ENCODE peak calls at places on chromosome X, in nine cellular contexts. F is naive thymus-derived CD8-positive, alpha-beta T cell; M is prostate gland; X is NB4; K is GM13976; J is NCI-H446 treated with DMSO at 0.1 percent for 48 hours; C is NCI-H2081; Y is RPMI7951; R is amygdala. N is an unnamed sample.

GRCh38 chrX:119753639-119754257 is 4.6 kb upstream of the SOWAHD start:
- DNase-seq in F (peak; percentile 84), M (no peak), X (peak; percentile 78), K (peak; percentile 48), J (no peak), C (peak; percentile 57), Y (peak; percentile 21), R (no peak), N (peak; percentile 45)

GRCh38 chrX:19625612-19626011 is 110.3 kb upstream of the MAP3K15 start:
- DNase-seq in F (no peak), M (no peak), X (peak; percentile 8), K (no peak), J (no peak), C (no peak), Y (peak; percentile 71), R (no peak), N (no peak)

GRCh38 chrX:63250253-63250868 is 100.8 kb downstream of the SPIN4 start:
- DNase-seq in F (peak; percentile 62), M (peak; percentile 19), X (peak; percentile 78), K (peak; percentile 24), J (no peak), C (no peak), Y (peak; percentile 78), R (no peak), N (peak; percentile 41)

GRCh38 chrX:147803948-147804347 is 107.8 kb upstream of the FMR1 start:
- DNase-seq in F (no peak), M (no peak), X (peak; percentile 38), K (peak; percentile 30), J (no peak), C (no peak), Y (no peak), R (no peak), N (no peak)

GRCh38 chrX:627510-627964 is 3.1 kb upstream of the SHOX start:
- DNase-seq in F (no peak), M (no peak), X (peak; percentile 19), K (no peak), J (no peak), C (no peak), Y (no peak), R (no peak), N (no peak)

GRCh38 chrX:44344687-44345086 is 1.2 kb upstream of the EFHC2 start:
- DNase-seq in F (peak; percentile 45), M (no peak), X (peak; percentile 91), K (no peak), J (no peak), C (no peak), Y (no peak), R (no peak), N (peak; percentile 8)

GRCh38 chrX:40471965-40472648 is 108.7 kb upstream of the ATP6AP2 start:
- DNase-seq in F (peak; percentile 22), M (peak; percentile 71), X (no peak), K (peak; percentile 42), J (peak; percentile 6), C (peak; percentile 59), Y (peak; percentile 44), R (peak; percentile 12), N (peak; percentile 18)

GRCh38 chrX:70664726-70665125 is 220.1 kb downstream of the DLG3 start:
- DNase-seq in F (peak; percentile 3), M (no peak), X (peak; percentile 27), K (peak; percentile 24), J (no peak), C (peak; percentile 30), Y (peak; percentile 31), R (no peak), N (no peak)

GRCh38 chrX:2498781-2499302 is 1.9 kb downstream of the DHRSX start:
- DNase-seq in F (no peak), M (peak; percentile 37), X (peak; percentile 78), K (no peak), J (no peak), C (no peak), Y (no peak), R (no peak), N (no peak)

GRCh38 chrX:131821945-131822622 is 201.0 kb upstream of the STK26 start:
- DNase-seq in F (peak; percentile 91), M (no peak), X (no peak), K (no peak), J (no peak), C (peak; percentile 48), Y (no peak), R (no peak), N (peak; percentile 83)

GRCh38 chrX:131366387-131366786 is 77.3 kb upstream of the IGSF1 start:
- DNase-seq in F (no peak), M (no peak), X (peak; percentile 7), K (no peak), J (no peak), C (no peak), Y (peak; percentile 1), R (no peak), N (no peak)

GRCh38 chrX:119218198-119218597 is 17.9 kb upstream of the PGRMC1 start:
- DNase-seq in F (no peak), M (no peak), X (peak; percentile 15), K (no peak), J (no peak), C (peak; percentile 64), Y (no peak), R (no peak), N (no peak)

GRCh38 chrX:154534526-154535322 is 11.9 kb downstream of the G6PD start:
- DNase-seq in F (peak; percentile 91), M (peak; percentile 75), X (peak; percentile 92), K (peak; percentile 91), J (peak; percentile 40), C (peak; percentile 69), Y (peak; percentile 65), R (peak; percentile 57), N (peak; percentile 88)

GRCh38 chrX:134148293-134148692 is 88.7 kb upstream of the CCDC160 start:
- DNase-seq in F (no peak), M (no peak), X (no peak), K (no peak), J (no peak), C (no peak), Y (no peak), R (no peak), N (no peak)

GRCh38 chrX:40012800-40013682 is 84.7 kb downstream of the BCOR start:
- DNase-seq in F (peak; percentile 33), M (peak; percentile 70), X (peak; percentile 91), K (peak; percentile 70), J (no peak), C (peak; percentile 86), Y (peak; percentile 89), R (no peak), N (peak; percentile 77)

GRCh38 chrX:152821145-152821765 is 9.3 kb downstream of the CETN2 start:
- DNase-seq in F (no peak), M (no peak), X (peak; percentile 41), K (no peak), J (no peak), C (peak; percentile 53), Y (peak; percentile 30), R (no peak), N (no peak)

GRCh38 chrX:101550362-101550761 is at the start of gene ARMCX1:
- DNase-seq in F (peak; percentile 30), M (peak; percentile 60), X (peak; percentile 1), K (no peak), J (peak; percentile 62), C (peak; percentile 47), Y (peak; percentile 75), R (peak; percentile 25), N (no peak)

GRCh38 chrX:154750301-154751120 is at the start of gene GAB3:
- DNase-seq in F (peak; percentile 53), M (no peak), X (peak; percentile 77), K (peak; percentile 39), J (no peak), C (no peak), Y (peak; percentile 36), R (no peak), N (peak; percentile 65)

GRCh38 chrX:53239474-53239873 is 14.5 kb upstream of the KDM5C start:
- DNase-seq in F (no peak), M (no peak), X (peak; percentile 56), K (no peak), J (no peak), C (no peak), Y (no peak), R (no peak), N (no peak)

GRCh38 chrX:14529288-14529989 is at the start of gene GLRA2:
- DNase-seq in F (peak; percentile 2), M (no peak), X (peak; percentile 27), K (no peak), J (no peak), C (no peak), Y (peak; percentile 0), R (peak; percentile 0), N (no peak)

GRCh38 chrX:153597351-153597750 is 1.6 kb downstream of the CCNQ start:
- DNase-seq in F (no peak), M (no peak), X (peak; percentile 15), K (no peak), J (no peak), C (no peak), Y (no peak), R (no peak), N (no peak)

GRCh38 chrX:28591542-28591941 is 4.3 kb downstream of the IL1RAPL1 start:
- DNase-seq in F (no peak), M (no peak), X (no peak), K (no peak), J (no peak), C (no peak), Y (no peak), R (no peak), N (no peak)

GRCh38 chrX:46179748-46180147 is 365.5 kb downstream of the ZNF674 start:
- DNase-seq in F (no peak), M (no peak), X (no peak), K (no peak), J (no peak), C (no peak), Y (no peak), R (no peak), N (no peak)

GRCh38 chrX:1152090-1152489 is 60.4 kb downstream of the CRLF2 start:
- DNase-seq in F (no peak), M (no peak), X (no peak), K (no peak), J (no peak), C (no peak), Y (no peak), R (no peak), N (no peak)

GRCh38 chrX:155027509-155028066 is 944 bp downstream of the FUNDC2 start:
- DNase-seq in F (peak; percentile 25), M (peak; percentile 8), X (peak; percentile 75), K (no peak), J (peak; percentile 6), C (peak; percentile 6), Y (peak; percentile 44), R (no peak), N (no peak)

GRCh38 chrX:16828126-16828908 is 41.8 kb downstream of the RBBP7 start:
- DNase-seq in F (no peak), M (peak; percentile 26), X (no peak), K (no peak), J (no peak), C (no peak), Y (no peak), R (no peak), N (no peak)

GRCh38 chrX:9340619-9341304 is 124.1 kb upstream of the TBL1X start:
- DNase-seq in F (peak; percentile 76), M (peak; percentile 12), X (peak; percentile 92), K (peak; percentile 40), J (peak; percentile 47), C (no peak), Y (peak; percentile 54), R (no peak), N (peak; percentile 57)

GRCh38 chrX:12999422-12999821 is 24.5 kb downstream of the TMSB4X start:
- DNase-seq in F (peak; percentile 64), M (no peak), X (peak; percentile 54), K (no peak), J (no peak), C (no peak), Y (no peak), R (no peak), N (no peak)

GRCh38 chrX:22118161-22118830 is 86.2 kb downstream of the PHEX start:
- DNase-seq in F (no peak), M (no peak), X (no peak), K (peak; percentile 21), J (no peak), C (no peak), Y (no peak), R (no peak), N (no peak)

GRCh38 chrX:153687121-153688039 is at the start of gene SLC6A8:
- DNase-seq in F (peak; percentile 17), M (peak; percentile 65), X (peak; percentile 56), K (peak; percentile 66), J (peak; percentile 18), C (peak; percentile 43), Y (peak; percentile 60), R (peak; percentile 57), N (peak; percentile 32)

GRCh38 chrX:154654372-154654771 is 993 bp upstream of the CTAG2 start:
- DNase-seq in F (no peak), M (no peak), X (no peak), K (no peak), J (no peak), C (no peak), Y (no peak), R (no peak), N (no peak)

N was measured in naive B cell.